ENCODE peak calls at places on chromosomes 7 and 10, in four cellular contexts. One of them, this sample, is unnamed.

GRCh38 chr10:17910144-17910789 is 41.5 kb upstream of the SLC39A12 start:
- DNase-seq in A549: peak
- DNase-seq in HepG2: peak
- DNase-seq in K562: peak
- DNase-seq in this sample: peak

GRCh38 chr10:11893749-11894278 is 70.7 kb downstream of the PROSER2 start:
- DNase-seq in A549: no peak
- DNase-seq in HepG2: no peak
- DNase-seq in K562: no peak
- DNase-seq in this sample: no peak

GRCh38 chr10:26318672-26319071 is 102.1 kb downstream of the GAD2 start:
- DNase-seq in A549: no peak
- DNase-seq in HepG2: no peak
- DNase-seq in K562: no peak
- DNase-seq in this sample: no peak

GRCh38 chr7:116687801-116688201 is 15.8 kb downstream of the MET start:
- DNase-seq in A549: peak
- DNase-seq in HepG2: peak
- DNase-seq in K562: no peak
- DNase-seq in this sample: no peak

GRCh38 chr10:26044123-26044749 is 110.2 kb downstream of the MYO3A start:
- DNase-seq in A549: no peak
- DNase-seq in HepG2: no peak
- DNase-seq in K562: no peak
- DNase-seq in this sample: no peak

GRCh38 chr10:71554671-71555070 is 158.0 kb downstream of the CDH23 start:
- DNase-seq in A549: no peak
- DNase-seq in HepG2: no peak
- DNase-seq in K562: no peak
- DNase-seq in this sample: no peak

GRCh38 chr10:12377891-12378290 is 28.5 kb downstream of the CAMK1D start:
- DNase-seq in A549: no peak
- DNase-seq in HepG2: no peak
- DNase-seq in K562: no peak
- DNase-seq in this sample: no peak

GRCh38 chr7:30469303-30469702 is 9.3 kb downstream of the NOD1 start:
- DNase-seq in A549: peak
- DNase-seq in HepG2: peak
- DNase-seq in K562: no peak
- DNase-seq in this sample: peak

GRCh38 chr7:139620676-139621344 is 97.3 kb downstream of the CLEC2L start:
- DNase-seq in A549: peak
- DNase-seq in HepG2: peak
- DNase-seq in K562: peak
- DNase-seq in this sample: peak

GRCh38 chr10:123379156-123379555 is 225.0 kb downstream of the BUB3 start:
- DNase-seq in A549: no peak
- DNase-seq in HepG2: no peak
- DNase-seq in K562: no peak
- DNase-seq in this sample: peak

GRCh38 chr10:123377883-123378282 is 223.7 kb downstream of the BUB3 start:
- DNase-seq in A549: peak
- DNase-seq in HepG2: peak
- DNase-seq in K562: no peak
- DNase-seq in this sample: no peak

GRCh38 chr10:123380491-123381085 is 226.4 kb downstream of the BUB3 start:
- DNase-seq in A549: peak
- DNase-seq in HepG2: peak
- DNase-seq in K562: no peak
- DNase-seq in this sample: no peak

GRCh38 chr10:123378302-123378701 is 224.1 kb downstream of the BUB3 start:
- DNase-seq in A549: no peak
- DNase-seq in HepG2: no peak
- DNase-seq in K562: no peak
- DNase-seq in this sample: no peak

GRCh38 chr10:123381271-123381670 is 227.1 kb downstream of the BUB3 start:
- DNase-seq in A549: no peak
- DNase-seq in HepG2: peak
- DNase-seq in K562: no peak
- DNase-seq in this sample: no peak
- TF ChIP-seq HMGXB4 in A549: no peak
- TF ChIP-seq HMGXB4 in HepG2: no peak
- TF ChIP-seq HMGXB4 in K562: no peak
- TF ChIP-seq HMGXB4 in this sample: no peak

GRCh38 chr10:624605-625334 is 64.7 kb downstream of the DIP2C start:
- DNase-seq in A549: no peak
- DNase-seq in HepG2: peak
- DNase-seq in K562: peak
- DNase-seq in this sample: peak
- TF ChIP-seq HMGXB4 in A549: no peak
- TF ChIP-seq HMGXB4 in HepG2: no peak
- TF ChIP-seq HMGXB4 in K562: no peak
- TF ChIP-seq HMGXB4 in this sample: no peak

GRCh38 chr10:84293574-84294016 is 34.8 kb upstream of the CCSER2 start:
- DNase-seq in A549: no peak
- DNase-seq in HepG2: no peak
- DNase-seq in K562: peak
- DNase-seq in this sample: no peak
- TF ChIP-seq HMGXB4 in A549: no peak
- TF ChIP-seq HMGXB4 in HepG2: no peak
- TF ChIP-seq HMGXB4 in K562: no peak
- TF ChIP-seq HMGXB4 in this sample: no peak

GRCh38 chr10:102135956-102136526 is 3.2 kb downstream of the PPRC1 start:
- DNase-seq in A549: no peak
- DNase-seq in HepG2: no peak
- DNase-seq in K562: no peak
- DNase-seq in this sample: no peak
- TF ChIP-seq HMGXB4 in A549: no peak
- TF ChIP-seq HMGXB4 in HepG2: no peak
- TF ChIP-seq HMGXB4 in K562: no peak
- TF ChIP-seq HMGXB4 in this sample: no peak

GRCh38 chr10:14773551-14774213 is 1.0 kb downstream of the FAM107B start:
- DNase-seq in A549: no peak
- DNase-seq in HepG2: no peak
- DNase-seq in K562: no peak
- DNase-seq in this sample: no peak
- TF ChIP-seq HMGXB4 in A549: no peak
- TF ChIP-seq HMGXB4 in HepG2: no peak
- TF ChIP-seq HMGXB4 in K562: no peak
- TF ChIP-seq HMGXB4 in this sample: no peak

DNA sequence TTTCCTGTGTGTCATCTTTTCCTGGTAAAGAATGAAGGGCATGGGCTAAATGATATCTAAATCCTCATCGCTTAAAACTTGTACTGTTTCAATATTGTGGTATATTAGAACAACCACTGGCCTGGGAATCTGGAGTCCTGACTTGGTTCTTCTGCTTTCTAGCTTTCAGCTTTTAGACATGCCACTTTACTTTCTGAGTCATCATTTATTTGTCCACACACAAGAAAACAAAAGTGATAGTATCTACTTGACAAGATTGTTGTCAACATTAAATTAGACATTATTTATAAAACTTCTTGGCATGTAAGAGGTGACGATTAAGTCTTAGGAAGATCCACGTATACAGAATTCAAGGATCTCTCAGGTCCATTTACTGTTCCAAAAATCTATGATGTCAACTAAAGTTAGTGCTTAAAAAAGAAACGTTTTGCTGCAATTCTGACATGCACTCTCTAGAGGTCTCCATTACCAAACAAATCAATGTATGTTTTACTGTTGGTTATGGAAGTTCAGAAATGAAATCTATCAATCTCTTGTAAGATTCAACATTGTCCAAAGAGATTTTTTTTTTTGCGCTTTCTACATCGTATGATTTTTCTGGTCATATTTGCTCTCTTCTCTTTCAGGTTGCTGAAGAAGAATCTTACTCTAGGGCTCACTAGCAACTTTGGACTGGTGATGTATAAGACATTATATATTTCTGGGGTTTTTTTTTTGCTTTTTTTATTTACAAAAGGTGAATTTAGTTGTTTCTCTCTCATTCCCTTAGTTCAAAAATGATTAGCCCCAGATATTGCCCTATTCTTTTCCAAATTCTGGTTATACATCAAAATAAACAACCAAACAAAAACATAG is 53.6 kb upstream of the DYNC1I1 start:
- DNase-seq in A549: peak
- DNase-seq in HepG2: no peak
- DNase-seq in K562: peak
- DNase-seq in this sample: no peak
- TF ChIP-seq HMGXB4 in A549: no peak
- TF ChIP-seq HMGXB4 in HepG2: no peak
- TF ChIP-seq HMGXB4 in K562: no peak
- TF ChIP-seq HMGXB4 in this sample: no peak

GRCh38 chr10:13831711-13832110 is 244.9 kb downstream of the PRPF18 start:
- DNase-seq in A549: no peak
- DNase-seq in HepG2: no peak
- DNase-seq in K562: no peak
- DNase-seq in this sample: no peak
- TF ChIP-seq HMGXB4 in A549: no peak
- TF ChIP-seq HMGXB4 in HepG2: no peak
- TF ChIP-seq HMGXB4 in K562: no peak
- TF ChIP-seq HMGXB4 in this sample: no peak

GRCh38 chr10:112981553-112981952 is 31.5 kb downstream of the TCF7L2 start:
- DNase-seq in A549: no peak
- DNase-seq in HepG2: no peak
- DNase-seq in K562: no peak
- DNase-seq in this sample: no peak

GRCh38 chr10:112979927-112980326 is 29.9 kb downstream of the TCF7L2 start:
- DNase-seq in A549: no peak
- DNase-seq in HepG2: no peak
- DNase-seq in K562: no peak
- DNase-seq in this sample: no peak

GRCh38 chr10:112973805-112974204 is 23.8 kb downstream of the TCF7L2 start:
- DNase-seq in A549: no peak
- DNase-seq in HepG2: no peak
- DNase-seq in K562: no peak
- DNase-seq in this sample: no peak

GRCh38 chr10:112980908-112981307 is 30.9 kb downstream of the TCF7L2 start:
- DNase-seq in A549: no peak
- DNase-seq in HepG2: no peak
- DNase-seq in K562: no peak
- DNase-seq in this sample: no peak

GRCh38 chr10:112977294-112977951 is 27.4 kb downstream of the TCF7L2 start:
- DNase-seq in A549: no peak
- DNase-seq in HepG2: no peak
- DNase-seq in K562: no peak
- DNase-seq in this sample: no peak
- TF ChIP-seq HMGXB4 in A549: no peak
- TF ChIP-seq HMGXB4 in HepG2: no peak
- TF ChIP-seq HMGXB4 in K562: no peak
- TF ChIP-seq HMGXB4 in this sample: no peak

GRCh38 chr10:133139561-133140065 is 20.4 kb upstream of the KNDC1 start:
- DNase-seq in A549: no peak
- DNase-seq in HepG2: no peak
- DNase-seq in K562: no peak
- DNase-seq in this sample: no peak

GRCh38 chr10:133141144-133141962 is 18.7 kb upstream of the KNDC1 start:
- DNase-seq in A549: no peak
- DNase-seq in HepG2: no peak
- DNase-seq in K562: no peak
- DNase-seq in this sample: no peak

GRCh38 chr10:133141963-133142350 is 18.1 kb upstream of the KNDC1 start:
- DNase-seq in A549: no peak
- DNase-seq in HepG2: no peak
- DNase-seq in K562: no peak
- DNase-seq in this sample: no peak

GRCh38 chr10:133142523-133143199 is 17.4 kb upstream of the KNDC1 start:
- DNase-seq in A549: no peak
- DNase-seq in HepG2: no peak
- DNase-seq in K562: no peak
- DNase-seq in this sample: no peak

DNA sequence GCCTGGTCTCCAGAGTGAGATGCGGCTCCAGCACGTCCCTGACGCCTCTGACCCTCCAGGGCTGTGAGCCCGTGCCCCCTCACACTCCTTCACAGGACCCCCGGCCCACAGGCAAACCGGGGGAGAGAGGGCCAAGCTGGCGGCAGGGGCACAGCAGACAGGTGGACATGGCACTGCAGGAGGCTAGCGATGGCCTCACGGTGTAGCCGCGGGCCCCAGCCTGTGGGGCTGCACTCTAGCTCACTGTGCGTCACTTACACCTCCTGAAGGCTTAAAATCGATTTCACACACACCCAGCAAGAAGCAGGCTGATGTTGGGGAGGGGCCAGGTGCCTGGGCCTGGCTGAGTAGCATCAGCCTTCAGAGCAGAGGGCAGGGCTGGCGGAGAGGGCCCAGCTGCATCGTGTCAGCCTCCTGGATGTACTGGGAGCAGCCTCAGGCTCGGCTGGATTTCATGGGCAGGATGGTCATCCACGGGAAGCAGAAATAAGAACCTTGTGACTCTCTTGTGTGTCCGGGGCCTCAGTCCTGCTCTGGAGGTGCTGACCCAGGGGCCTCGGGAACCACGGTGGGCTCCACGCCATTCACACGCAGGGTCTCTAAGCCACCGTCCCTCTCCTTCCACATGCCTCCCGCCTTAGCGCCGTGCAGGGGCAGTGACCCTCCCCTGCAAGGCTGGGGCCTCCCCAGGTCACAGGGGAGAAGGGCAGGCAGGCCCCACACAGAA is 19.4 kb upstream of the KNDC1 start:
- DNase-seq in A549: no peak
- DNase-seq in HepG2: no peak
- DNase-seq in K562: no peak
- DNase-seq in this sample: no peak
- TF ChIP-seq HMGXB4 in A549: no peak
- TF ChIP-seq HMGXB4 in HepG2: no peak
- TF ChIP-seq HMGXB4 in K562: no peak
- TF ChIP-seq HMGXB4 in this sample: no peak

This sample was measured in WTC11.